ENCODE peak calls at places on chromosome 10, in five cellular contexts. P, L, K, M and X are unnamed samples.

GRCh38 chr10:69769395-69769989 is 32.2 kb upstream of the COL13A1 start:
- DNase-seq in P (no peak), K (peak; percentile 86), L (peak; percentile 84), M (peak; percentile 73), X (peak; percentile 94)

GRCh38 chr10:29798876-29799690 is 164.3 kb upstream of the SVIL start:
- DNase-seq in K (no peak), L (no peak), P (no peak), M (no peak), X (no peak)

GRCh38 chr10:88652621-88653020 is 11.6 kb upstream of the LIPF start:
- DNase-seq in K (no peak), P (no peak), M (no peak), L (peak; percentile 39), X (peak; percentile 5)

GRCh38 chr10:76456190-76456589 is 1024.8 kb downstream of the LRMDA start:
- DNase-seq in L (peak; percentile 27), P (no peak), M (no peak), K (peak; percentile 88), X (no peak)

GRCh38 chr10:17349009-17349349 is 105.4 kb downstream of the ST8SIA6 start:
- DNase-seq in M (no peak), P (no peak), K (no peak), L (no peak), X (no peak)

GRCh38 chr10:62934258-62934657 is 118.1 kb upstream of the EGR2 start:
- DNase-seq in K (no peak), P (no peak), M (no peak), L (peak; percentile 38), X (no peak)

GRCh38 chr10:99995713-99996112 is 14.0 kb downstream of the DNMBP start:
- DNase-seq in M (no peak), L (no peak), K (no peak), P (no peak), X (no peak)

GRCh38 chr10:1579141-1579491 is 158.2 kb downstream of the ADARB2 start:
- DNase-seq in L (no peak), P (no peak), K (no peak), M (no peak), X (no peak)

GRCh38 chr10:124534231-124534798 is 72.7 kb downstream of the LHPP start:
- DNase-seq in L (peak; percentile 18), K (peak; percentile 77), P (no peak), M (no peak), X (no peak)

GRCh38 chr10:19629559-19629958 is 186.7 kb upstream of the PLXDC2 start:
- DNase-seq in L (peak; percentile 50), P (no peak), K (peak; percentile 91), M (no peak), X (no peak)

GRCh38 chr10:117137031-117137910 is 799 bp downstream of the VAX1 start:
- DNase-seq in P (no peak), K (peak; percentile 51), L (peak; percentile 57), M (no peak), X (no peak)

GRCh38 chr10:122357685-122358084 is 16.8 kb upstream of the PLEKHA1 start:
- DNase-seq in P (no peak), M (no peak), K (no peak), L (no peak), X (no peak)

GRCh38 chr10:106424076-106424475 is 740.4 kb downstream of the SORCS1 start:
- DNase-seq in L (peak; percentile 90), K (no peak), M (no peak), P (no peak), X (no peak)

GRCh38 chr10:7458554-7458953 is 47.7 kb upstream of the SFMBT2 start:
- DNase-seq in P (no peak), K (no peak), L (peak; percentile 69), M (no peak), X (no peak)

GRCh38 chr10:123007558-123008378 is 827 bp downstream of the IKZF5 start:
- DNase-seq in P (peak; percentile 31), L (peak; percentile 57), K (peak; percentile 68), M (peak; percentile 35), X (no peak)

DNA sequence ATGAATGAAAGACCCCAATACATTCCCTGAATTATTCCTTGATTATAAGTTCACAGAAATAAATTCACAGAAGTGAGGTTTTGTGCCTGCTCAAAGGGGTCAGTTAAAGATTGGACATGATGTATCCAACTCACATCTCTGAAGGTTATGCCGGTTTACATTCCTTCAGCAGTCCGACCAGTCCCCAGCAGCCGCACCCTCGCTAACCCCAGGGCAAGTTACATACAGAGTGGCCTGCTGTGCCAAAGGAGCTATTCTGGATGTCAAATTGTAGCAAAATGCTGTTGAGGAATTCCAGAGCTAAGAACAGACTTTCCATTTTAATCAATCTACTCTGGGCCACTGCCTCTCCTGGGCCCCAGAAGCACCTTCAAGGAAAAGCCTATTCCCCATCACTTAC is 20.3 kb downstream of the PSAP start:
- DNase-seq in K (no peak), L (no peak), M (no peak), P (no peak), X (no peak)
- H3K36me3 ChIP-seq in K (peaks cover 68% of the 10 kb centered on the region), L (peaks cover 21% of the 10 kb centered on the region), M (peaks cover 9% of the 10 kb centered on the region), P (peaks cover 67% of the 10 kb centered on the region), X (peaks cover 72% of the 10 kb centered on the region)

GRCh38 chr10:14486777-14487510 is 156.2 kb upstream of the FRMD4A start:
- DNase-seq in K (no peak), P (no peak), M (no peak), L (peak; percentile 49), X (no peak)
- H3K27me3 ChIP-seq in K (peaks cover 20% of the 10 kb centered on the region), P (peaks cover 19% of the 10 kb centered on the region), M (no peaks in the 10 kb centered on the region), L (no peaks in the 10 kb centered on the region), X (no peaks in the 10 kb centered on the region)

DNA sequence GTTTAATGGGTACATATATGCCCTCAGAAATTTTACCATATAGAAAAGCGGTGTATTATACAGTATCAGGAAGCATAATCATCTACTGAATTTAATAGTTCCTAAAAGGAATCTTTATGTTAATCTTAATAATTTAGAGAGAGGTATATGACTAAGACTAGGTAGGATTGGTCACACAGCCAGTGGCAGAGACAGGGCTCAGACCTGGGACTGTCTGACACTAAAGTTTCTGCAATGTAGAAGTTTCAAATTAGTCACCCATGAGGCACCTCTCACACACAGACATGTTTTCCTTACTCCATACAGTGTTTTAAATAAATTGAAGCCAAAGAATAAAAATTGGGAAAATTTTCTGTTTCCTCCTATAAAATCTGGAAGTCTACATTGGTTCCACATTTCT is 72.8 kb upstream of the ADRA2A start:
- DNase-seq in K (no peak), M (no peak), L (no peak), P (no peak), X (no peak)
- H3K36me3 ChIP-seq in K (peaks cover 21% of the 10 kb centered on the region), M (no peaks in the 10 kb centered on the region), L (no peaks in the 10 kb centered on the region), P (peaks cover 58% of the 10 kb centered on the region), X (peaks cover 34% of the 10 kb centered on the region)

GRCh38 chr10:102225646-102226541 is at the start of gene ELOVL3:
- DNase-seq in M (peak; percentile 72), L (peak; percentile 94), P (peak; percentile 75), K (peak; percentile 93), X (peak; percentile 74)
- H3K27me3 ChIP-seq in M (peaks cover 23% of the 10 kb centered on the region), L (peaks cover 25% of the 10 kb centered on the region), P (peaks cover 24% of the 10 kb centered on the region), K (peaks cover 32% of the 10 kb centered on the region), X (peaks cover 35% of the 10 kb centered on the region)

GRCh38 chr10:107855933-107856332 is 691.4 kb upstream of the SORCS1 start:
- DNase-seq in P (no peak), M (no peak), L (no peak), K (no peak), X (no peak)
- H3K36me3 ChIP-seq in P (no peaks in the 10 kb centered on the region), M (no peaks in the 10 kb centered on the region), L (no peaks in the 10 kb centered on the region), K (no peaks in the 10 kb centered on the region), X (no peaks in the 10 kb centered on the region)

DNA sequence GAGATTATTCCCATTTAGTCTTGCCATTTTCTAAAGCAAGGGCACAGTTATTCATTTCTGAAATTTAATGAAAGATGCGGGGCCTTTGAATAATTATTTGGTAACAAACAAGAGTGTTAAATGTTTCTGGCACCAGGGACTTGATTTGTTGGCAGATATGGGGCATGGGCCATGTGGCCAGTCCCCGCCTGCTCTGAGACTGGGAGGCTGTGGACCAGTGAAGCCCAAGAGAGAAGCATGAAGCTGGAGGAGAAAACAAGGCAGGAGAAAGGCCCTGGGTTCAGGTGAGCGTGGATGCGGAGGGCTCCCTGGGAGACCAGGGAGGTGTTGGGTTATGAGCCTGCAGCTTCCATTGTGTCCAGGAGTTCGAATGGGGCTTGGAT is 378.5 kb downstream of the TCERG1L start:
- DNase-seq in L (no peak), P (no peak), M (no peak), K (no peak), X (no peak)
- H3K27me3 ChIP-seq in L (no peaks in the 10 kb centered on the region), P (no peaks in the 10 kb centered on the region), M (no peaks in the 10 kb centered on the region), K (no peaks in the 10 kb centered on the region), X (no peaks in the 10 kb centered on the region)

GRCh38 chr10:73716251-73716650 is 18.3 kb upstream of the AGAP5 start:
- DNase-seq in M (no peak), P (no peak), K (no peak), L (no peak), X (no peak)
- H3K36me3 ChIP-seq in M (no peaks in the 10 kb centered on the region), P (peaks cover 44% of the 10 kb centered on the region), K (peaks cover 70% of the 10 kb centered on the region), L (peaks cover 5% of the 10 kb centered on the region), X (peaks cover 38% of the 10 kb centered on the region)

GRCh38 chr10:42929236-42929635 is 146.6 kb downstream of the BMS1 start:
- DNase-seq in M (no peak), P (no peak), K (no peak), L (no peak), X (no peak)

GRCh38 chr10:42929993-42930392 is 146.9 kb upstream of the RET start:
- DNase-seq in L (no peak), P (no peak), K (no peak), M (no peak), X (no peak)

GRCh38 chr10:42924484-42924883 is 141.9 kb downstream of the BMS1 start:
- DNase-seq in K (no peak), M (no peak), L (no peak), P (no peak), X (no peak)

GRCh38 chr10:42928064-42928463 is 145.5 kb downstream of the BMS1 start:
- DNase-seq in P (no peak), K (no peak), L (no peak), M (no peak), X (no peak)

DNA sequence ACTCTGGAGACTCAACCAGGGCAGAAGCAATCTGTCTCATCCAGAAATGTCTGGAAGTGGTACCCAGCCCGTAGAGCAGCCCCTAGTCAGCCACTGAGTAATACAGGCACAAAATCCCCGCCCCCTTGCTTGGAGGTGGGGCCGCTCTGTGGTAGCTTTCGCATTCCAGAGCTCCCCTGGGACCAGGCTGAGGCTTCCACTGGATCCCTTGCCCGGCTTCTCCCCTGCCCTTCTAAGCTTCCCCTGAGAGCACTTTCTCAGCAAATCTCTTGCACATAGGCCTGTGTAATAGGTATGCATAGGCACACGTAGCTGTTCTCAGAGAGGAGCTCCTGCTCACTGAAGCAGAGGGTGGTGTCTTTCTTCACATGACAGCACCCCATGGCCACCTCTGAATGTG is 144.2 kb downstream of the BMS1 start:
- DNase-seq in K (no peak), M (no peak), P (no peak), L (no peak), X (peak; percentile 54)
- H3K27me3 ChIP-seq in K (peaks cover 27% of the 10 kb centered on the region), M (peaks cover under 1% of the 10 kb centered on the region), P (peaks cover 2% of the 10 kb centered on the region), L (no peaks in the 10 kb centered on the region), X (no peaks in the 10 kb centered on the region)